ENCODE peak calls at places on chromosomes 12 and 14, in nine cellular contexts. E is breast epithelium, X is ascending aorta, H is sigmoid colon, N is fibroblast of the aortic adventitia, D is neural progenitor cell, B is neural crest cell, R is HFF-Myc, O is left lung. A is an unnamed sample.

GRCh38 chr12:70068743-70069142 is 174.5 kb upstream of the CNOT2 start:
- DNase-seq in E (no peak), X (no peak), H (no peak), N (no peak), D (no peak), B (no peak), R (no peak), O (no peak), A (no peak)

GRCh38 chr14:86237733-86238132 is 707.8 kb downstream of the FLRT2 start:
- DNase-seq in E (no peak), X (no peak), H (no peak), N (no peak), D (peak), B (no peak), R (no peak), O (no peak), A (no peak)

GRCh38 chr14:59829469-59829868 is 41.1 kb downstream of the RTN1 start:
- DNase-seq in E (no peak), X (no peak), H (no peak), N (no peak), D (no peak), B (no peak), R (no peak), O (no peak), A (no peak)

GRCh38 chr14:24959791-24960331 is 90.1 kb downstream of the STXBP6 start:
- DNase-seq in E (no peak), X (no peak), H (no peak), N (peak), D (no peak), B (no peak), R (no peak), O (no peak), A (no peak)

GRCh38 chr12:79415754-79416435 is 274.9 kb downstream of the PAWR start:
- DNase-seq in E (no peak), X (no peak), H (no peak), N (peak), D (no peak), B (no peak), R (no peak), O (no peak), A (no peak)

GRCh38 chr14:88791629-88792571 is 853 bp downstream of the EML5 start:
- DNase-seq in E (no peak), X (no peak), H (peak), N (no peak), D (peak), B (peak), R (no peak), O (peak), A (no peak)

GRCh38 chr14:55766071-55766470 is 186.1 kb downstream of the KTN1 start:
- DNase-seq in E (no peak), X (no peak), H (no peak), N (no peak), D (no peak), B (no peak), R (no peak), O (no peak), A (no peak)

GRCh38 chr12:65300679-65301349 is 22.3 kb downstream of the MSRB3 start:
- DNase-seq in E (no peak), X (no peak), H (no peak), N (peak), D (peak), B (no peak), R (no peak), O (no peak), A (no peak)

GRCh38 chr12:120363274-120363855 is 5.6 kb downstream of the MSI1 start:
- DNase-seq in E (no peak), X (no peak), H (no peak), N (no peak), D (peak), B (no peak), R (peak), O (no peak), A (no peak)

GRCh38 chr12:68247785-68248184 is 5.6 kb downstream of the IL22 start:
- DNase-seq in E (no peak), X (no peak), H (no peak), N (no peak), D (no peak), B (no peak), R (no peak), O (no peak), A (no peak)

GRCh38 chr12:69897744-69898143 is 72.7 kb downstream of the MYRFL start:
- DNase-seq in E (peak), X (no peak), H (no peak), N (peak), D (no peak), B (no peak), R (peak), O (no peak), A (peak)

GRCh38 chr12:104605685-104606084 is 148.9 kb downstream of the CHST11 start:
- DNase-seq in E (peak), X (peak), H (peak), N (peak), D (no peak), B (no peak), R (no peak), O (peak), A (peak)

GRCh38 chr14:62162998-62163589 is 400.9 kb downstream of the SNAPC1 start:
- DNase-seq in E (no peak), X (no peak), H (no peak), N (peak), D (peak), B (peak), R (peak), O (no peak), A (no peak)

GRCh38 chr12:120801146-120801545 is 75.5 kb downstream of the ACADS start:
- DNase-seq in E (no peak), X (no peak), H (no peak), N (no peak), D (no peak), B (no peak), R (no peak), O (no peak), A (no peak)

GRCh38 chr12:14892726-14893442 is 7.2 kb upstream of the MGP start:
- DNase-seq in E (no peak), X (peak), H (peak), N (peak), D (peak), B (no peak), R (no peak), O (no peak), A (peak)

GRCh38 chr12:71455028-71455737 is 15.6 kb downstream of the LGR5 start:
- DNase-seq in E (no peak), X (no peak), H (no peak), N (no peak), D (peak), B (no peak), R (no peak), O (no peak), A (no peak)

GRCh38 chr14:64337901-64338615 is 43.9 kb upstream of the ESR2 start:
- DNase-seq in E (peak), X (no peak), H (no peak), N (peak), D (peak), B (peak), R (peak), O (peak), A (peak)

GRCh38 chr12:28887591-28887990 is 261.5 kb upstream of the FAR2 start:
- DNase-seq in E (no peak), X (no peak), H (no peak), N (no peak), D (no peak), B (no peak), R (no peak), O (no peak), A (no peak)

GRCh38 chr14:65787461-65787860 is 374.9 kb downstream of the FUT8 start:
- DNase-seq in E (no peak), X (no peak), H (no peak), N (no peak), D (no peak), B (no peak), R (no peak), O (no peak), A (no peak)

GRCh38 chr12:53564276-53564675 is 57.0 kb upstream of the NPFF start:
- DNase-seq in E (no peak), X (no peak), H (no peak), N (no peak), D (no peak), B (no peak), R (no peak), O (no peak), A (no peak)

GRCh38 chr14:95015046-95015445 is 142.3 kb downstream of the DICER1 start:
- DNase-seq in E (no peak), X (no peak), H (no peak), N (no peak), D (no peak), B (no peak), R (no peak), O (no peak), A (no peak)

GRCh38 chr14:91376547-91377477 is 40.8 kb downstream of the CCDC88C start:
- DNase-seq in E (no peak), X (no peak), H (no peak), N (no peak), D (no peak), B (no peak), R (no peak), O (no peak), A (no peak)

GRCh38 chr14:33916663-33917565 is 34.0 kb downstream of the EGLN3 start:
- DNase-seq in E (no peak), X (no peak), H (no peak), N (peak), D (no peak), B (no peak), R (no peak), O (no peak), A (no peak)

GRCh38 chr14:68293404-68293803 is 473.8 kb downstream of the RAD51B start:
- DNase-seq in E (no peak), X (no peak), H (no peak), N (no peak), D (no peak), B (no peak), R (no peak), O (no peak), A (no peak)

GRCh38 chr12:79055926-79056674 is 191.5 kb downstream of the SYT1 start:
- DNase-seq in E (no peak), X (no peak), H (no peak), N (peak), D (no peak), B (no peak), R (peak), O (no peak), A (no peak)

GRCh38 chr14:84959796-84960515 is 570.0 kb upstream of the FLRT2 start:
- DNase-seq in E (no peak), X (no peak), H (no peak), N (no peak), D (no peak), B (no peak), R (no peak), O (no peak), A (no peak)

GRCh38 chr14:56594428-56594827 is 14.8 kb downstream of the TMEM260 start:
- DNase-seq in E (no peak), X (no peak), H (no peak), N (no peak), D (no peak), B (no peak), R (no peak), O (no peak), A (no peak)

GRCh38 chr12:93968928-93969327 is 179.4 kb upstream of the PLXNC1 start:
- DNase-seq in E (no peak), X (no peak), H (no peak), N (no peak), D (no peak), B (no peak), R (no peak), O (no peak), A (no peak)

GRCh38 chr12:59871779-59872178 is 275.9 kb downstream of the SLC16A7 start:
- DNase-seq in E (no peak), X (no peak), H (no peak), N (no peak), D (no peak), B (no peak), R (no peak), O (no peak), A (peak)

GRCh38 chr14:49971156-49972141 is 78.6 kb downstream of the ARF6 start:
- DNase-seq in E (no peak), X (no peak), H (no peak), N (peak), D (no peak), B (no peak), R (peak), O (no peak), A (no peak)

GRCh38 chr12:1795785-1796514 is 24.4 kb upstream of the LRTM2 start:
- DNase-seq in E (peak), X (peak), H (peak), N (peak), D (peak), B (peak), R (peak), O (peak), A (peak)

DNA sequence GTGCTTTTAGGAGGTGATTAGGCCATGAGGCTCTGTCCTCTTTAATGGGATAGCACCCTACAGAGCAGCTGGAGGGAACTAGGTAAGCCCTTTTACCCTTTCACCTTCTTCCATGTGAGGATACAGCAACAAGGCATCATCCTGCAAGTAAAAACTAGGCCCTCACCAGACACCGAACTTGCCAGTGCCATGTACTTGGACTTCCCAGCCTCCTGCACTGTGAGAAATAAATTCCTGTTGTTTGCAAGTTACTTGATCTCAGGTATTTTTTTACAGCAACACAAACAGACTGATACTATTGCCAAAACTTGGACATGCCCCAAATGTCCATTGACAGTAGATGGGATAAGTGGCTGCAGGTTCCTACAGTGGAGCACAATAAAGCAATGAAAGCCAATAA is 85.8 kb upstream of the MAP1LC3B2 start:
- DNase-seq in E (no peak), X (no peak), H (no peak), N (no peak), D (no peak), B (no peak), R (no peak), O (no peak), A (no peak)
- TF ChIP-seq CTCF in E (no peak), X (no peak), H (no peak), N (no peak), D (no peak), B (no peak), R (no peak), O (no peak), A (no peak)

GRCh38 chr12:3319723-3320492 is 171.1 kb upstream of the PRMT8 start:
- DNase-seq in E (no peak), X (no peak), H (no peak), N (no peak), D (no peak), B (no peak), R (no peak), O (peak), A (no peak)
- TF ChIP-seq CTCF in E (no peak), X (no peak), H (no peak), N (peak), D (peak), B (peak), R (no peak), O (no peak), A (no peak)

DNA sequence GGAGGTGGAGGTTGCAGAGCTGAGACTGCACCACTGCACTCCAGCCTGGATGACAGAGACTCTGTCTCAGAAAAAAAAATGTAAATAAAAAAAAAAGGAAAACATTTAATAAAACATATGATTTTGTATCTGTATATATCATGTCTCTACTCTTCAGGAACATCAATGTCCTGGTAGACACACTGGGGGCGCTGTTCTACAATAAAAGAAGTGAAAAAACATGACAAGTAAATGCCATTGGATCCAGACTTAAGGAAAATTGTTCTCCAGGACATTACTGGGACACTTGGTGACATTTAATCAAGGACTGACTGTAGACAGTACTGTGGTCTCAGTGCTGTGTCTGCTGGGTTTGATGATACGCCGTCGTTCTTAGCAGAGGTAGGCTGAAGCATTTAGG is 15.5 kb upstream of the KLC1 start:
- DNase-seq in E (no peak), X (no peak), H (no peak), N (peak), D (no peak), B (no peak), R (no peak), O (no peak), A (no peak)
- TF ChIP-seq CTCF in E (no peak), X (no peak), H (no peak), N (peak), D (no peak), B (no peak), R (no peak), O (peak), A (no peak)

GRCh38 chr12:80632835-80633234 is 74.6 kb upstream of the MYF6 start:
- DNase-seq in E (no peak), X (no peak), H (no peak), N (no peak), D (peak), B (no peak), R (no peak), O (no peak), A (no peak)
- TF ChIP-seq CTCF in E (no peak), X (no peak), H (no peak), N (peak), D (peak), B (no peak), R (peak), O (no peak), A (no peak)

DNA sequence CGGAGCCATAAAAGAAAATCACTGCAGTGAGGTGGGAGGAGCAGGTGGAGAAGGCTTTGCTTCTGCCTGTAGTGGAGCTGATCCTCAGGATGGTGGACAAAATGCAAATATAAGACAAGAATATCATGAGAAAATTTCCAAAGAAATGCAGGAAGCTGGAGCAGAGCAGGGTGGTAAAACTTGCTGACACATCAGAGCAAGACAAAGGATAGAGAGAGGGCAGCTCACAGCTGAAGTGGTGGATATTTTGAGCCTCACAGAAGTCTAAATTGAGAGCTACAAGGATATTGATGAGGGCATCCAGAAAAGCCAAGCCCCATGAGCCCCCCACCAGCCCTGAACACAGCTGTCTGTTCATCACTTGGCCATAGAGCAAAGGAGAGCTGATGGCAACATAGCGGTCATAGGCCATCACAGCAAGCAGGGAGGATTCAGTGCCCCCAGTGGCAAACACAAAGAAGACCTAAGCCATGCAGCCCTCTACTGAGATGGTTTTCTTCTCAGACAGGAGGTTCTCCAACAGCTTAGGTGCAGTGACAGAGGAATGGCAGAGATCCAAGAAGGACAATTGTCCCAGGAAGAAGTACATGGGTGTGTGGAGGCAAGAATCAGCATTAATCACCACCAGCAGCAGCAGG is 30.0 kb upstream of the ANP32D start:
- DNase-seq in E (no peak), X (no peak), H (no peak), N (no peak), D (peak), B (no peak), R (no peak), O (no peak), A (no peak)
- TF ChIP-seq CTCF in E (no peak), X (no peak), H (no peak), N (no peak), D (peak), B (no peak), R (no peak), O (no peak), A (no peak)

A was measured in heart left ventricle.